ENCODE peak calls at places on chromosome 17, in ten cellular contexts. R is DND-41, Y is colonic mucosa, P is bronchial epithelial cell, X is SK-N-SH, J is NT2/D1, D is IMR-90, G is psoas muscle, Z is left ventricle myocardium inferior, T is BE2C. Q is an unnamed sample. For H3K27me3 and H3K36me3, the result is how much of the 10 kb centered on the place peaks cover.

GRCh38 chr17:5793899-5794298 is 209.6 kb upstream of the NLRP1 start:
- DNase-seq in P (peak), D (no peak), Y (no peak), T (no peak), Z (no peak), G (no peak), J (no peak), X (no peak), R (no peak), Q (peak)

GRCh38 chr17:36485027-36485426 is 1.5 kb upstream of the ZNHIT3 start:
- DNase-seq in P (no peak), D (no peak), X (no peak), T (no peak), Y (no peak), Z (no peak), G (no peak), R (no peak), J (no peak), Q (no peak)

GRCh38 chr17:65559802-65560627 is 1.4 kb downstream of the AXIN2 start:
- DNase-seq in R (peak), T (peak), D (no peak), Y (peak), X (peak), G (peak), J (no peak), Z (peak), P (no peak), Q (peak)

GRCh38 chr17:18037482-18037881 is 1.5 kb downstream of the ATPAF2 start:
- DNase-seq in Y (no peak), T (no peak), P (no peak), Z (no peak), G (no peak), X (no peak), J (no peak), R (no peak), D (no peak), Q (no peak)

GRCh38 chr17:59533694-59534093 is 31.7 kb upstream of the DHX40 start:
- DNase-seq in Z (no peak), Y (no peak), P (no peak), D (no peak), J (no peak), X (no peak), T (no peak), G (no peak), R (no peak), Q (no peak)

GRCh38 chr17:57350266-57350665 is 93.9 kb downstream of the MSI2 start:
- DNase-seq in G (peak), Z (peak), P (no peak), Y (peak), R (no peak), T (no peak), J (no peak), X (no peak), D (peak), Q (no peak)

GRCh38 chr17:55632893-55633292 is 89.8 kb downstream of the TMEM100 start:
- DNase-seq in G (peak), J (no peak), Z (no peak), Y (no peak), T (no peak), D (no peak), R (no peak), X (no peak), P (peak), Q (no peak)

GRCh38 chr17:72726936-72727335 is 365.6 kb downstream of the SLC39A11 start:
- DNase-seq in T (no peak), X (no peak), G (no peak), P (peak), Z (no peak), R (peak), D (peak), Y (no peak), J (no peak), Q (no peak)

GRCh38 chr17:6191405-6192095 is 121.4 kb downstream of the WSCD1 start:
- DNase-seq in T (no peak), Y (no peak), D (no peak), G (no peak), R (no peak), P (no peak), J (no peak), Z (no peak), X (no peak), Q (no peak)

GRCh38 chr17:17729620-17730249 is 48.5 kb downstream of the RAI1 start:
- DNase-seq in Y (peak), R (peak), Z (no peak), X (peak), T (no peak), D (no peak), P (no peak), J (no peak), G (no peak), Q (peak)

GRCh38 chr17:1170739-1171138 is 9.0 kb downstream of the ABR start:
- DNase-seq in X (no peak), P (no peak), D (no peak), G (no peak), J (no peak), T (no peak), Y (no peak), R (peak), Z (no peak), Q (peak)

GRCh38 chr17:29049541-29050150 is 6.7 kb downstream of the PIPOX start:
- DNase-seq in R (no peak), Z (no peak), D (no peak), X (peak), T (peak), P (no peak), J (no peak), Y (no peak), G (no peak), Q (no peak)

GRCh38 chr17:185445-186138 is 4.1 kb upstream of the DOC2B start:
- DNase-seq in Y (no peak), J (no peak), X (no peak), T (no peak), P (peak), R (no peak), Z (no peak), G (no peak), D (no peak), Q (no peak)

GRCh38 chr17:66812571-66812970 is 22.3 kb upstream of the CACNG5 start:
- DNase-seq in G (no peak), R (no peak), T (no peak), X (no peak), J (no peak), P (no peak), D (no peak), Y (no peak), Z (no peak), Q (no peak)

GRCh38 chr17:82230627-82231311 is 1.9 kb downstream of the SLC16A3 start:
- DNase-seq in X (peak), G (peak), P (peak), J (no peak), D (peak), Y (peak), Z (peak), R (no peak), T (peak), Q (peak)

DNA sequence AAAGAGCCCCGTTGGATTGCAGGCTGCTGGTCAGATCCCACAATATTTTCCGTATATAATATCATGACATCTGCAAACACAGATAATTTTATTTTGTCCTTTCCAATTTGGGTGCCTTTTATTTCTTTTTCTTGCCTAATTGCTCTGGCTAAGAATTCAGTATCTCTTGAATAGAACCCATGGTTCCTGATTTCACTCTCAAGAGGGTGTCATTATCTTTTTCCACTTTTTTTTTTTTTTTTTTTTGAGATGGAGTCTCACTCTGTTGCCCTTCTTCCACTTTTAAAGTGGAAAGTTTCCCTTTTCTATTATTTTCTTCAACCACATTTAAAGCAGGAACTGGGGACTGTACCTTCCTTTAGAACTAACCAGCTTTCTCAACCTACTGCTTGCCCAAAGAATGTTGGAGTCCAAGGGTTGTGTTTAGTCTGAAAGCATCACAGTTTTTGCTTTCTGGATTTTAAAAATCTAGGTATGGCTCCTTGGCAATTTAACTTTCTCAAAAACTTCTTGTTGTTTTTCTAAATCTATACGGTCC is 31.1 kb downstream of the SLFN11 start:
- DNase-seq in G (no peak), J (no peak), Y (no peak), T (no peak), Z (no peak), D (no peak), R (no peak), P (no peak), X (no peak), Q (no peak)
- H3K4me3 ChIP-seq in G (no peak), J (no peak), Y (no peak), T (no peak), Z (no peak), D (no peak), R (no peak), P (no peak), X (no peak), Q (no peak)

GRCh38 chr17:40666366-40666765 is 1.4 kb upstream of the KRT222 start:
- DNase-seq in J (no peak), Y (no peak), R (no peak), Z (no peak), G (no peak), T (no peak), X (no peak), D (no peak), P (no peak), Q (no peak)
- H3K27me3 ChIP-seq in J (under half), Y (under half), R (under half), Z (half or more), G (under half), T (half or more), X (half or more), D (under half), P (under half), Q (under half)

GRCh38 chr17:77456951-77457548 is 316.3 kb downstream of the SEC14L1 start:
- DNase-seq in Y (no peak), X (no peak), R (no peak), T (no peak), Z (no peak), G (no peak), J (no peak), D (no peak), P (no peak), Q (no peak)

GRCh38 chr17:77457572-77458201 is 316.9 kb downstream of the SEC14L1 start:
- DNase-seq in P (no peak), D (no peak), R (no peak), Z (no peak), G (no peak), T (no peak), J (no peak), Y (no peak), X (no peak), Q (no peak)

GRCh38 chr17:77456271-77456950 is 315.6 kb downstream of the SEC14L1 start:
- DNase-seq in P (no peak), T (no peak), J (no peak), D (no peak), G (no peak), R (no peak), X (no peak), Z (no peak), Y (no peak), Q (no peak)

GRCh38 chr17:77459018-77459755 is 318.4 kb downstream of the SEC14L1 start:
- DNase-seq in Z (no peak), X (no peak), R (peak), T (no peak), Y (no peak), D (no peak), J (no peak), G (no peak), P (no peak), Q (no peak)

DNA sequence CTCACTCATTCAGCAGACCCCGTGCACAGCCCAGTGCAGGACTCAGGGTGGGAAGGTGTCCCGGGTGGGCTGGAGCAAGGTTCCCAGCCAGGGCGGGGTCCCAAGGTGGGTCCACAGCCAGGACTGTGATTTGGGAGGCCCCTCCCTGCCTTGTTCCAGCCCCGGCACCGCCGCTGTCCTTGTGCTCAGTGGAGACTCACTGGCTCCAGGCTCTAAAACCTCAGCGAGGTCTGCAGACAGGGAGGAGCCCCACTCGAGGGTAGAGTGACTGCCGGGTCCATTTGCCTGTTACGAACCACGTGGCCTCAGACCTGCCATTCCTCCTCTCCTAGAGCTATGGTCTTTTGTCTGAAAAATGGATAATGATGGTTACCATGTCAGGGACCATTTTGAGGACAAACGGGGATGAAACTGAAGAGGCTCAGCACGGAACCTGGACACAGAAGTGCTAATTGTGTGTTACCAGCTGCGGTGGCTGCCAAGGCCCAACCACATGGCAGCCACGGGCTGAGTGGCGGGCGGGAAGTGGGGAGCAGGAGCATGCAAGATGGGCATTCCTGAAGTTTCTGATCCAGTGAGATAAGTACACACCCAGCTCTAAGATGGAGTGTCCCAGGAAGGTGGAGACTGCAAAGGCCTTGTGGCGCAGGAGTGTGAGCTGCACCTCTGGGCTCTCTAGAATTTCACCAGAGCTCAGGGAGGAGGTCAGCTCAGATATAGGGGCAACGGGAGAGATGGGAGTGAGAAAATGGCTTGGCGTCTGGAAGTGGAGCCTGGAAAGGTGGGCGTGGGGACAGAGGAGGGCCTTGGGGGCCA is 317.6 kb downstream of the SEC14L1 start:
- DNase-seq in D (no peak), J (no peak), Y (no peak), P (no peak), Z (no peak), T (no peak), X (no peak), R (no peak), G (no peak), Q (no peak)
- H3K36me3 ChIP-seq in D (under half), J (half or more), Y (under half), P (under half), Z (under half), T (under half), X (under half), R (half or more), G (under half), Q (under half)

DNA sequence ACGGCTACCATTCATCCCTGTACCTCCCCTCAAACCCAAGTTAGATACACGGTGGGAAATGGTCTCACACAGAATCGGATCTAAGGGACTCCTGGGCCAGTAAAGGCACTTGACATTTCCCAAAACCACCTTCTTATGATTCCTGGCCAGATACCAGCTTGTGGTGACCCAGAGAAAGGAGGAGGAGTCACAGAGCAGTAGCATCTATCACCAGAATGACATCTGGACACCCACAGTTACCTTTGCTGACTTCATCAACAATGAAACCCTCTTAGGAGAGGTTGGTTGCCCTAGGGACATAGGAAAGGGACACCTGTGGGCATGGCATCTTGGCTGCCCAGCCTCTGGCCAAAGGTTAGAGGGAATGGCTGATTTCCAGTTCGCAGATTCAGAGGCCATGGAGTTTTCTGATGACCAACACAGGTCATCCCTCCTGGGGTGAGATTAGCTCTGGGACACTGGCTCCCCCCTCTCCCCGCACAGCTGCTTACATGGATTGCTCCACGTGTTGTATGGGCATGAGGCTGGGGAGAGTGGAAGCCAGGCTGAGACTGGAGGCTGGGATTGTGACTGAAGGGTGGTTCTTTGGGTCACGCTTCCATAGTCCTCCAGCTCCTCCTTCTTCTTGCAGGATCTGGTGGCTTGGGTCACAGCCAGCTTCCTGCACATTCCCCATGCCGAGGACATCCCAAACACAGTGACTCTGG is 1.4 kb upstream of the AOC3 start:
- DNase-seq in R (no peak), P (no peak), D (no peak), Y (no peak), J (no peak), G (no peak), X (no peak), T (no peak), Z (no peak), Q (no peak)
- H3K4me3 ChIP-seq in R (no peak), P (no peak), D (no peak), Y (no peak), J (no peak), G (no peak), X (no peak), T (no peak), Z (no peak), Q (no peak)

GRCh38 chr17:74561580-74561979 is 5.7 kb downstream of the CD300H start:
- DNase-seq in R (no peak), D (no peak), Y (no peak), J (no peak), X (no peak), G (no peak), P (no peak), T (no peak), Z (no peak), Q (no peak)
- H3K27me3 ChIP-seq in R (under half), D (under half), Y (under half), J (under half), X (under half), G (under half), P (under half), T (under half), Z (half or more), Q (under half)

DNA sequence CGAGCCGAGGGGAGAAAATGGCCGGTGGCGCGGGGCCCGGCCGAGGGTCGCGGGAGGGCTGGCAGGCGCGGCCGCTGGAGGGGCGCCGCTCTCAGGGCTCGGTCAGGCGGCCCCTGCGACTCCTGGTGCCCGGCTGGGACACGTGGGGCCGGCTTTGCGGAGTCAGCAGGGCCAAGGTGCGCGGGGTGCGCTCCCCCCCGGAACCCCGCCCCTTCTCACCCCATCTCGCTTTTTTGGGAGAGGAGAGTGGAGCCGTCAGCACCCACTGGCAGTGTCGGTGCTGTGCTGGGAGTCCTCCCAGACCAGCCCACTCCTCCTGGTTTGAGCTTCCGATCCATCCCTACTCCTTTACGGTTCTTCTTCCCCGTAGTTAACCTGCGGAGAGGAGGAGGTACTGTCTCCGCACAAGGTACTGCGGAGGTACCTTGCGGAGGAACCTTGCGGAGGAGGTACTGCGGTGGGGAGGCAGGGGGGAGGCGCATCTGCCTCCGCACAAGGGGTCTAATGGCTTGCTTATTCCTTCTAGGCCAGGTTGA is 19.0 kb upstream of the CBX8 start:
- DNase-seq in Y (no peak), G (no peak), R (no peak), Z (no peak), X (no peak), D (no peak), J (no peak), P (no peak), T (no peak), Q (peak)
- H3K36me3 ChIP-seq in Y (under half), G (under half), R (under half), Z (under half), X (under half), D (under half), J (under half), P (under half), T (under half), Q (under half)